ENCODE peak calls at places on chromosome 1, in seven cellular contexts. W is prostate gland, C is thoracic aorta, X is GM23338, Z is sigmoid colon, D is tibial artery, M is brain microvascular endothelial cell. H is an unnamed sample.

GRCh38 chr1:163747261-163747660 is 425.5 kb downstream of the NUF2 start:
- DNase-seq in X (peak; percentile 3), M (no peak), W (no peak), C (no peak), D (no peak), Z (no peak), H (peak; percentile 21)

GRCh38 chr1:174769961-174770549 is 229.7 kb upstream of the CACYBP start:
- DNase-seq in Z (no peak), D (no peak), C (no peak), M (peak; percentile 18), W (no peak), X (peak; percentile 77), H (peak; percentile 30)

GRCh38 chr1:78304766-78305165 is 186.0 kb upstream of the PTGFR start:
- DNase-seq in Z (no peak), M (no peak), W (no peak), D (no peak), C (no peak), X (no peak), H (no peak)

GRCh38 chr1:10962483-10962882 is 50.0 kb upstream of the TARDBP start:
- DNase-seq in W (no peak), M (no peak), Z (no peak), C (no peak), D (no peak), X (no peak), H (no peak)

GRCh38 chr1:214393086-214393485 is 112.1 kb downstream of the SMYD2 start:
- DNase-seq in M (no peak), X (no peak), C (no peak), D (no peak), Z (no peak), W (no peak), H (no peak)

GRCh38 chr1:203178083-203178482 is 2.5 kb upstream of the MYBPH start:
- DNase-seq in D (no peak), W (no peak), M (peak; percentile 6), C (no peak), X (no peak), Z (no peak), H (no peak)

GRCh38 chr1:43552813-43553212 is 22.1 kb downstream of the PTPRF start:
- DNase-seq in W (peak; percentile 92), X (no peak), M (no peak), C (no peak), Z (peak; percentile 93), D (no peak), H (no peak)

GRCh38 chr1:4270651-4271337 is 370.7 kb upstream of the C1orf174 start:
- DNase-seq in X (no peak), C (no peak), D (no peak), Z (no peak), W (no peak), M (no peak), H (no peak)

GRCh38 chr1:242811092-242811840 is 286.8 kb upstream of the PLD5 start:
- DNase-seq in C (no peak), D (no peak), M (peak; percentile 59), X (no peak), W (no peak), Z (no peak), H (peak; percentile 50)

GRCh38 chr1:214967865-214968575 is 114.5 kb upstream of the KCNK2 start:
- DNase-seq in W (no peak), Z (no peak), M (peak; percentile 32), C (no peak), D (no peak), X (no peak), H (no peak)

GRCh38 chr1:225735252-225736149 is 42.1 kb upstream of the SRP9 start:
- DNase-seq in C (peak; percentile 64), W (peak; percentile 70), X (no peak), D (peak; percentile 82), M (peak; percentile 95), Z (peak; percentile 84), H (peak; percentile 94)

GRCh38 chr1:156086256-156086662 is 4.0 kb upstream of the MEX3A start:
- DNase-seq in C (no peak), W (no peak), Z (no peak), M (peak; percentile 51), X (no peak), D (no peak), H (no peak)

GRCh38 chr1:12604114-12604874 is 13.7 kb downstream of the DHRS3 start:
- DNase-seq in C (no peak), X (no peak), D (peak; percentile 72), M (peak; percentile 99), W (no peak), Z (no peak), H (peak; percentile 88)

GRCh38 chr1:204445860-204446412 is 34.3 kb upstream of the PPP1R15B start:
- DNase-seq in X (peak; percentile 87), C (no peak), Z (no peak), D (no peak), W (no peak), M (peak; percentile 13), H (no peak)

GRCh38 chr1:47031059-47031458 is 7.6 kb downstream of the CYP4X1 start:
- DNase-seq in D (peak; percentile 47), Z (no peak), C (no peak), M (peak; percentile 52), X (no peak), W (peak; percentile 76), H (peak; percentile 30)

GRCh38 chr1:197685785-197686184 is 89.5 kb downstream of the DENND1B start:
- DNase-seq in D (no peak), X (no peak), W (no peak), Z (no peak), M (no peak), C (no peak), H (no peak)

GRCh38 chr1:191788551-191788950 is 369.7 kb upstream of the RGS18 start:
- DNase-seq in C (no peak), W (no peak), Z (no peak), X (peak; percentile 16), D (no peak), M (no peak), H (no peak)

GRCh38 chr1:4307911-4308545 is 346.4 kb upstream of the AJAP1 start:
- DNase-seq in Z (no peak), X (no peak), M (no peak), C (no peak), D (no peak), W (no peak), H (no peak)

GRCh38 chr1:146019225-146020057 is 2.1 kb downstream of the HJV start:
- DNase-seq in D (peak; percentile 19), M (no peak), C (no peak), Z (no peak), W (no peak), X (peak; percentile 82), H (no peak)

GRCh38 chr1:147177611-147178370 is 5.5 kb upstream of the PRKAB2 start:
- DNase-seq in Z (no peak), X (peak; percentile 66), C (no peak), D (no peak), W (no peak), M (no peak), H (no peak)

DNA sequence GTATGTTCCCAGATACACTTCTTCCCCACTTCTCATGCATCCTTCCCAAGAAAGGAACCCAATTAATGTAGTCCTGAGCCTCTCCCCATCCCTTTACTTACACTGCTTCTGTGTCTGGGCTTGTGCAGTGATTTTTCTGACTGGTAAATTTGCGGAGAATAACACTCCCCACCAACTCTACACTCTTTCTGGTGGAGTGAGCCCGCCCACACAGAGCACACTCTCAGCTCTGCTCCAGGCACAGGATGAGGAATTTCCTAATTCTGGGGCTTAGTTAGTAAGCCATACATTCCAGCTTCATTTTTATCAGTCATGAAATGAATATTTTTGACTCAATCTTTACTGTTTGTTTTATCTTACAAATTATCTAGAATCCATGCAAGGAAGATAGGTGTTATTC is 38.6 kb downstream of the FMO4 start:
- DNase-seq in X (no peak), M (no peak), Z (no peak), W (no peak), C (no peak), D (no peak), H (no peak)
- H3K27ac ChIP-seq in X (no peak overlapping the region), M (no peak overlapping the region), Z (no peak overlapping the region), W (no peak overlapping the region), C (no peak overlapping the region), D (no peak overlapping the region), H (no peak overlapping the region)

GRCh38 chr1:244837597-244838258 is 2.3 kb downstream of the COX20 start:
- DNase-seq in C (no peak), X (no peak), M (no peak), Z (no peak), W (no peak), D (no peak), H (no peak)
- H3K27ac ChIP-seq in C (peak overlapping the region; percentile 98), X (no peak overlapping the region), M (no peak overlapping the region), Z (peak overlapping the region; percentile 100), W (no peak overlapping the region), D (peak overlapping the region; percentile 97), H (no peak overlapping the region)

GRCh38 chr1:1779691-1780597 is 1.7 kb upstream of the NADK start:
- DNase-seq in D (peak; percentile 80), W (no peak), C (no peak), Z (no peak), M (no peak), X (peak; percentile 86), H (no peak)

GRCh38 chr1:1777950-1778826 is at the start of gene NADK:
- DNase-seq in W (peak; percentile 37), D (no peak), Z (peak; percentile 78), M (no peak), X (peak; percentile 64), C (no peak), H (no peak)

GRCh38 chr1:1777510-1777909 is 760 bp downstream of the NADK start:
- DNase-seq in C (no peak), M (no peak), D (peak; percentile 80), X (peak; percentile 44), Z (peak; percentile 81), W (no peak), H (no peak)

GRCh38 chr1:1780598-1781525 is 2.6 kb upstream of the NADK start:
- DNase-seq in M (no peak), X (no peak), D (no peak), W (no peak), C (no peak), Z (no peak), H (no peak)

DNA sequence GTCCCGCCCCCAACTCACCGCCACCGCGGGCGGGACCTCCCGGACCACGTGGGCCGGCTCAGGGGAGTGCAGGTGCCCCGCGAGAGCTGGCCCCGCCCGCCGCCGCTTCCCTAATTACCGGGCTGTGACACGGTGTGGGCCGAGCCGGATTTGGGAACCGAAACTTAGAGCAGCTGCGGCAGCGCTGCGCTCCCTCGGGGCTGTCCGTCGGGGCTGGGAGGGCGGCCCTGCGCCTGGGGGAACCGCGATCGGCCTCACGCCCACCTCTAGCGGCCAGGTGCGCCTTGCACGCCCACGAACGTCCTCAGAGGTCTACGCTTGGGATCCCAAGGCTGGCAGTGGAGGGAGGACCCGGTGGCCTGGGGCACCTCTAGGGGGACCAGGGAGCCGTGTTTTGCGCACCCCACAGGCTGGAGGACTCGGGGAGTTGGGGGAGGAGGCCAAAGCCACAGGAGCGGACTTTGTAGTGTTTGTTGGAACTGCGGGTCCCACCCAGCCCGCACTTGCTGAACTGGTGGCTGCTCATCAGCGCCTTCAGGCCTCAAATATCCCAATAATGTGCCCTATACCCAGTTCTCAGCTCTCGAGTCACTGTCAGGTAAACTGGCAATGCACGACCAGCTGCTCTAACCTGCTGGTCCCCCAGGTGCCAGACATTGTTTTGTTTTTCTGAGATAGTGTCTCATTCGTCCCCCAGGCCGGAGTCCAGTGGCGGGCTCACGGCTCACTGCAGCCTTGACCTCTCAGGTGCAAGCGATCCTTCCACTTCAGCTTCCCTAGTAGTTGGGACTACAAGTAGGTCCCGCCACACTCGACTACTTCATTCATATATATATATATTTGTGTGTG is 781 bp upstream of the NADK start:
- DNase-seq in W (peak; percentile 72), X (peak; percentile 91), Z (peak; percentile 84), M (no peak), D (peak; percentile 75), C (no peak), H (peak; percentile 71)
- H3K27ac ChIP-seq in W (peak overlapping the region; percentile 85), X (peak overlapping the region; percentile 88), Z (peak overlapping the region; percentile 91), M (no peak overlapping the region), D (peak overlapping the region; percentile 68), C (peak overlapping the region; percentile 53), H (peak overlapping the region; percentile 78)

GRCh38 chr1:219271914-219272545 is 98.4 kb downstream of the LYPLAL1 start:
- DNase-seq in Z (no peak), X (no peak), M (peak; percentile 48), C (no peak), W (no peak), D (no peak), H (no peak)
- H3K27ac ChIP-seq in Z (peak overlapping the region; percentile 33), X (no peak overlapping the region), M (peak overlapping the region; percentile 65), C (peak overlapping the region; percentile 53), W (peak overlapping the region; percentile 29), D (peak overlapping the region; percentile 8), H (no peak overlapping the region)

H was measured in foreskin keratinocyte.